ENCODE peak calls at places on chromosomes 2 and 18, in seven cellular contexts. H is upper lobe of right lung, P is body of pancreas, R is GM20000, B is cardiac muscle cell, D is cardiac fibroblast, E is GM06990. J is an unnamed sample.

GRCh38 chr2:232419245-232420072 is 12.8 kb downstream of the ALPG start:
- DNase-seq in H (peak; percentile 66), P (no peak), R (no peak), B (no peak), D (no peak), E (no peak), J (peak; percentile 23)

GRCh38 chr2:151841025-151841424 is 12.8 kb upstream of the ARL5A start:
- DNase-seq in H (no peak), P (no peak), R (no peak), B (no peak), D (no peak), E (no peak), J (no peak)

GRCh38 chr2:134253117-134253704 is 661 bp upstream of the MGAT5 start:
- DNase-seq in H (no peak), P (no peak), R (peak; percentile 20), B (no peak), D (no peak), E (peak; percentile 69), J (peak; percentile 17)

GRCh38 chr18:48657446-48658120 is 118.8 kb downstream of the CTIF start:
- DNase-seq in H (no peak), P (no peak), R (no peak), B (no peak), D (peak; percentile 32), E (no peak), J (no peak)

GRCh38 chr2:174442546-174443510 is 44.0 kb downstream of the GPR155 start:
- DNase-seq in H (no peak), P (no peak), R (no peak), B (peak; percentile 85), D (peak; percentile 82), E (no peak), J (no peak)

GRCh38 chr18:74217476-74218143 is 69.3 kb downstream of the TIMM21 start:
- DNase-seq in H (peak; percentile 75), P (peak; percentile 74), R (no peak), B (peak; percentile 15), D (peak; percentile 10), E (no peak), J (no peak)

GRCh38 chr2:156064540-156064939 is 268.0 kb downstream of the NR4A2 start:
- DNase-seq in H (no peak), P (no peak), R (no peak), B (no peak), D (no peak), E (no peak), J (no peak)

GRCh38 chr2:112924348-112924747 is 13.4 kb downstream of the IL37 start:
- DNase-seq in H (no peak), P (no peak), R (no peak), B (no peak), D (no peak), E (no peak), J (no peak)

GRCh38 chr2:6896930-6897759 is 19.6 kb downstream of the RSAD2 start:
- DNase-seq in H (no peak), P (no peak), R (no peak), B (peak; percentile 65), D (peak; percentile 68), E (no peak), J (no peak)

GRCh38 chr18:24055878-24056277 is 41.3 kb downstream of the TTC39C start:
- DNase-seq in H (no peak), P (no peak), R (no peak), B (peak; percentile 37), D (peak; percentile 36), E (no peak), J (no peak)

GRCh38 chr2:216635701-216636541 is 2.7 kb downstream of the IGFBP2 start:
- DNase-seq in H (no peak), P (peak; percentile 30), R (no peak), B (no peak), D (no peak), E (no peak), J (no peak)

GRCh38 chr2:234374671-234375245 is 122.1 kb downstream of the ARL4C start:
- DNase-seq in H (no peak), P (no peak), R (no peak), B (peak; percentile 35), D (peak; percentile 13), E (no peak), J (no peak)

GRCh38 chr2:234245945-234246344 is 195.4 kb downstream of the SPP2 start:
- DNase-seq in H (no peak), P (no peak), R (no peak), B (peak; percentile 63), D (peak; percentile 68), E (no peak), J (no peak)

GRCh38 chr2:198314559-198315153 is 510.3 kb downstream of the PLCL1 start:
- DNase-seq in H (no peak), P (no peak), R (no peak), B (peak; percentile 77), D (peak; percentile 72), E (no peak), J (no peak)

GRCh38 chr2:8573234-8573941 is 108.5 kb upstream of the ID2 start:
- DNase-seq in H (peak; percentile 46), P (no peak), R (no peak), B (no peak), D (no peak), E (no peak), J (no peak)

GRCh38 chr2:134436706-134437105 is 182.8 kb downstream of the MGAT5 start:
- DNase-seq in H (no peak), P (no peak), R (no peak), B (no peak), D (no peak), E (no peak), J (no peak)

GRCh38 chr2:29715655-29716054 is 205.7 kb downstream of the ALK start:
- DNase-seq in H (no peak), P (no peak), R (no peak), B (no peak), D (no peak), E (no peak), J (no peak)

GRCh38 chr18:57210101-57210661 is 63.3 kb downstream of the BOD1L2 start:
- DNase-seq in H (no peak), P (peak; percentile 49), R (no peak), B (peak; percentile 67), D (peak; percentile 62), E (peak; percentile 3), J (no peak)

GRCh38 chr2:149768320-149768799 is 180.8 kb upstream of the MMADHC start:
- DNase-seq in H (no peak), P (no peak), R (no peak), B (peak; percentile 10), D (no peak), E (no peak), J (no peak)

GRCh38 chr2:231123362-231123898 is 1.4 kb downstream of the HTR2B start:
- DNase-seq in H (no peak), P (no peak), R (peak; percentile 10), B (peak; percentile 58), D (peak; percentile 47), E (peak; percentile 13), J (no peak)

GRCh38 chr2:30366199-30366691 is 80.8 kb upstream of the LCLAT1 start:
- DNase-seq in H (no peak), P (no peak), R (peak; percentile 19), B (no peak), D (no peak), E (peak; percentile 25), J (no peak)

GRCh38 chr18:35027206-35027605 is 14.0 kb upstream of the MAPRE2 start:
- DNase-seq in H (no peak), P (no peak), R (no peak), B (no peak), D (no peak), E (no peak), J (no peak)

GRCh38 chr18:35024965-35025364 is 16.2 kb upstream of the MAPRE2 start:
- DNase-seq in H (no peak), P (peak; percentile 90), R (no peak), B (peak; percentile 92), D (peak; percentile 91), E (no peak), J (no peak)

GRCh38 chr18:35024196-35024595 is 17.0 kb upstream of the MAPRE2 start:
- DNase-seq in H (no peak), P (no peak), R (no peak), B (no peak), D (no peak), E (no peak), J (no peak)

GRCh38 chr18:35028556-35028955 is 12.7 kb upstream of the MAPRE2 start:
- DNase-seq in H (no peak), P (no peak), R (no peak), B (peak; percentile 73), D (peak; percentile 61), E (no peak), J (no peak)

DNA sequence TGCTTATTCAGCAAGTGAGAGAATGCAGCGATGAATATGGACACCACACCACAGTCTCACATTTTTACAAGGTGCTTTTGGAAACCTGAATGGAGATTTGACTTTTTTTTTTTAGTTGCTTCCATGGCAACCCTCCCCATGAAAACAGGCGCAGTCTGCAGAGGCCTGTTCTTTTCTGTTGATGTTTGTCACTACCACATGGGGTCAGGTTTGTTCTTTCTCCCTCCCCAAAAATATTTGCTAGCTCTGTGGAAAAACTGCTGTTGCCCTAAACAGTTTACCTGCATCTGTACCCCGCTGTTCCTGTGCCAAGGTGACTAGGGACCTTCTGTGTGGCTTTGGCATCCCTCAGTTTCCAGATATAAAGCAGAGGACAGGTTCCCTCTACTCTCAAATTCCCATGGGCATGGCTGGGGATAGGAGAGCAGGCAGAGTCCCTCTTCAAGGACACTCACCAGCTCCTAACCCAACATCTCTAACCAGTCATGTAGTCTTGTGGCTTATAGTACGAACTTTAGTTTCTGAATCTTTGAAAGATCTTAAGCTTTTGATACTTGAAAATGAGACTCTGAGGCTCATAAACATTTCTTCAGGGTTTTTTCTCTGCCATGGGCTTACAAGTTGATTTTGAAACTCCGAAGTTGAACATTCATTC is 14.7 kb upstream of the MAPRE2 start:
- DNase-seq in H (no peak), P (no peak), R (no peak), B (no peak), D (no peak), E (no peak), J (no peak)
- TF ChIP-seq CTCF in H (peak; percentile 21), P (no peak), R (no peak), B (no peak), D (peak; percentile 9), E (peak; percentile 19), J (peak; percentile 50)

DNA sequence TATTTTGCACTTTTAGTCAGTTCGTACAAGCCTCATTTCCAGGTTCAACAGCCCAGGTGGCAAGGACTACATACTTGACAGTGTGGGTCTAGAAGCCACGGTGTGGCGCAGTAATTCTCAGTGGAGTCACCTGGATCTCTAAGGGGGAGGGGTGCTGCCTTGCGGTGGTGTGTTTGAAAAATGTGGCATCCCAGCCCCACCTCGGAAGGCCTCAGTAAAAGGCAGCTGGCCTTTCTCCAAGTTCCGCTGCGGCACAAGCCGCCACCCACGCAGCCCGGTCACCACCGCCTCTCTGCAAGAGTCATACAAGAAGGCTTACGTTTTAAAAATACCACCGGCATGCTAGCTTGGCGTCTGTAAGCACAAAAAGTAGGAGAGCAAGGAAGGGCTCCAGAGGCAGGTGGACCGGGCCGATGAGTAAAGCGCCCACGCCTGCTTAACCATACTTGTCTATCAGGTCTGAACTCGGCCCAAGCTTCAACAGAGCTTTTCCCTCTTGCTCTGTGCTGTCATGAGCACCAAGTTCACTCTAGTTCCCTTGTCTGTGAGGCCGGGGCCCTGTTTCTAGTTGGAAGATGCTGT is 49.5 kb downstream of the SPRED2 start:
- DNase-seq in H (peak; percentile 95), P (peak; percentile 87), R (peak; percentile 54), B (peak; percentile 87), D (peak; percentile 86), E (peak; percentile 90), J (peak; percentile 56)
- TF ChIP-seq CTCF in H (no peak), P (peak; percentile 26), R (peak; percentile 19), B (no peak), D (no peak), E (peak; percentile 35), J (peak; percentile 57)

GRCh38 chr2:108593547-108594098 is 59.4 kb downstream of the LIMS1 start:
- DNase-seq in H (no peak), P (no peak), R (no peak), B (peak; percentile 77), D (peak; percentile 73), E (no peak), J (no peak)
- TF ChIP-seq CTCF in H (no peak), P (no peak), R (no peak), B (peak; percentile 7), D (peak; percentile 15), E (no peak), J (no peak)

GRCh38 chr18:3221496-3221895 is 1.7 kb upstream of the MYOM1 start:
- DNase-seq in H (no peak), P (no peak), R (no peak), B (no peak), D (no peak), E (no peak), J (no peak)
- TF ChIP-seq CTCF in H (no peak), P (no peak), R (no peak), B (no peak), D (no peak), E (no peak), J (no peak)